ENCODE peak calls at places on chromosomes 16 and 17, in nine cellular contexts. C, L, P, X, Z, K, G, U and D are unnamed samples.

GRCh38 chr16:28936784-28937155 is 5.0 kb downstream of the CD19 start:
- DNase-seq in C (no peak), L (no peak), P (no peak), X (no peak), Z (no peak), K (no peak), G (no peak), U (no peak), D (no peak)

GRCh38 chr16:66256919-66257318 is 109.6 kb upstream of the CDH5 start:
- DNase-seq in C (no peak), L (no peak), P (no peak), X (no peak), Z (no peak), K (no peak), G (no peak), U (no peak), D (no peak)

GRCh38 chr17:41814195-41814594 is 1.4 kb downstream of the FKBP10 start:
- DNase-seq in C (no peak), L (peak), P (no peak), X (no peak), Z (peak), K (no peak), G (peak), U (no peak), D (peak)

GRCh38 chr16:64586756-64587155 is 535.1 kb downstream of the CDH11 start:
- DNase-seq in C (no peak), L (no peak), P (no peak), X (no peak), Z (no peak), K (no peak), G (no peak), U (no peak), D (no peak)

GRCh38 chr17:49926886-49927285 is 42.1 kb upstream of the DLX4 start:
- DNase-seq in C (no peak), L (peak), P (no peak), X (no peak), Z (no peak), K (no peak), G (peak), U (no peak), D (no peak)

GRCh38 chr17:80028030-80028429 is 7.6 kb downstream of the TBC1D16 start:
- DNase-seq in C (no peak), L (no peak), P (no peak), X (no peak), Z (no peak), K (no peak), G (no peak), U (no peak), D (no peak)

GRCh38 chr17:17019891-17020456 is 22.3 kb upstream of the MPRIP start:
- DNase-seq in C (no peak), L (no peak), P (no peak), X (no peak), Z (no peak), K (no peak), G (no peak), U (no peak), D (no peak)

GRCh38 chr16:57039148-57039812 is 49.9 kb downstream of the NLRC5 start:
- DNase-seq in C (peak), L (peak), P (no peak), X (no peak), Z (no peak), K (no peak), G (peak), U (no peak), D (peak)

GRCh38 chr16:75108792-75109731 is 7.5 kb downstream of the LDHD start:
- DNase-seq in C (peak), L (peak), P (no peak), X (peak), Z (peak), K (peak), G (peak), U (peak), D (peak)

GRCh38 chr16:26856791-26857190 is 209.9 kb upstream of the C16orf82 start:
- DNase-seq in C (no peak), L (no peak), P (no peak), X (no peak), Z (no peak), K (no peak), G (no peak), U (no peak), D (no peak)